ENCODE peak calls at places on chromosome 1, in six cellular contexts. R, Q, M, X, A and T are unnamed samples.
A peak's percentile ranks its signal among the peaks of the same experiment; 100 is the strongest.

GRCh38 chr1:201457508-201457960 is 11.5 kb downstream of the PHLDA3 start:
- DNase-seq in A (no peak), R (no peak), X (no peak), M (no peak), Q (no peak), T (no peak)

GRCh38 chr1:202106340-202107284 is 16.1 kb upstream of the GPR37L1 start:
- DNase-seq in A (no peak), R (peak; percentile 67), Q (no peak), M (no peak), X (no peak), T (no peak)

GRCh38 chr1:24308365-24309015 is 10.7 kb upstream of the GRHL3 start:
- DNase-seq in Q (no peak), X (no peak), R (no peak), M (no peak), A (no peak), T (no peak)

GRCh38 chr1:157961805-157962762 is 31.4 kb upstream of the KIRREL1 start:
- DNase-seq in R (no peak), X (no peak), A (no peak), M (no peak), Q (peak; percentile 79), T (no peak)

GRCh38 chr1:13806108-13806507 is 106.1 kb downstream of the PRDM2 start:
- DNase-seq in R (no peak), Q (no peak), M (no peak), A (no peak), X (no peak), T (no peak)

GRCh38 chr1:48692235-48692634 is 84.5 kb downstream of the BEND5 start:
- DNase-seq in Q (no peak), R (no peak), A (no peak), X (no peak), M (no peak), T (no peak)

GRCh38 chr1:164310166-164310565 is 248.8 kb upstream of the PBX1 start:
- DNase-seq in A (no peak), X (no peak), R (no peak), M (no peak), Q (peak; percentile 18), T (no peak)

GRCh38 chr1:23593042-23593521 is 33.8 kb upstream of the ID3 start:
- DNase-seq in R (no peak), A (no peak), Q (no peak), M (no peak), X (no peak), T (no peak)

GRCh38 chr1:174322202-174322862 is 125.4 kb upstream of the GPR52 start:
- DNase-seq in X (no peak), R (no peak), M (no peak), Q (no peak), A (no peak), T (no peak)